ENCODE peak calls at places on chromosomes 11 and 22, in six cellular contexts. D, F, B, W, Y and C are unnamed samples.

GRCh38 chr11:20489948-20490347 is 102.4 kb downstream of the PRMT3 start:
- DNase-seq in W (peak; percentile 28), Y (no peak), F (no peak), D (no peak), B (no peak), C (no peak)

GRCh38 chr22:30196867-30197336 is 49.7 kb downstream of the LIF start:
- DNase-seq in B (no peak), Y (no peak), D (no peak), W (no peak), F (no peak), C (no peak)

GRCh38 chr11:90438069-90438468 is 215.2 kb upstream of the CHORDC1 start:
- DNase-seq in Y (no peak), D (no peak), F (no peak), W (no peak), B (no peak), C (no peak)

GRCh38 chr11:49995559-49995958 is 13.2 kb upstream of the OR4C12 start:
- DNase-seq in D (peak; percentile 15), Y (peak; percentile 25), B (no peak), F (peak; percentile 50), W (peak; percentile 43), C (no peak)

GRCh38 chr22:24432059-24432853 is 4.9 kb downstream of the ADORA2A start:
- DNase-seq in B (no peak), D (no peak), W (no peak), Y (no peak), F (peak; percentile 16), C (no peak)

GRCh38 chr11:120648706-120649250 is 137.2 kb downstream of the GRIK4 start:
- DNase-seq in Y (no peak), B (no peak), D (no peak), W (peak; percentile 30), F (no peak), C (no peak)

GRCh38 chr11:10659339-10660216 is 34.0 kb downstream of the IRAG1 start:
- DNase-seq in D (peak; percentile 99), Y (no peak), B (no peak), F (peak; percentile 95), W (peak; percentile 95), C (no peak)

GRCh38 chr11:96299155-96299883 is 43.7 kb downstream of the MAML2 start:
- DNase-seq in Y (no peak), W (no peak), F (no peak), B (no peak), D (no peak), C (no peak)

GRCh38 chr11:66280428-66280827 is 2.5 kb downstream of the CNIH2 start:
- DNase-seq in W (no peak), B (no peak), F (no peak), D (no peak), Y (no peak), C (no peak)

GRCh38 chr11:291281-292210 is 2.6 kb downstream of the PGGHG start:
- DNase-seq in D (no peak), F (no peak), B (no peak), Y (no peak), W (no peak), C (no peak)

DNA sequence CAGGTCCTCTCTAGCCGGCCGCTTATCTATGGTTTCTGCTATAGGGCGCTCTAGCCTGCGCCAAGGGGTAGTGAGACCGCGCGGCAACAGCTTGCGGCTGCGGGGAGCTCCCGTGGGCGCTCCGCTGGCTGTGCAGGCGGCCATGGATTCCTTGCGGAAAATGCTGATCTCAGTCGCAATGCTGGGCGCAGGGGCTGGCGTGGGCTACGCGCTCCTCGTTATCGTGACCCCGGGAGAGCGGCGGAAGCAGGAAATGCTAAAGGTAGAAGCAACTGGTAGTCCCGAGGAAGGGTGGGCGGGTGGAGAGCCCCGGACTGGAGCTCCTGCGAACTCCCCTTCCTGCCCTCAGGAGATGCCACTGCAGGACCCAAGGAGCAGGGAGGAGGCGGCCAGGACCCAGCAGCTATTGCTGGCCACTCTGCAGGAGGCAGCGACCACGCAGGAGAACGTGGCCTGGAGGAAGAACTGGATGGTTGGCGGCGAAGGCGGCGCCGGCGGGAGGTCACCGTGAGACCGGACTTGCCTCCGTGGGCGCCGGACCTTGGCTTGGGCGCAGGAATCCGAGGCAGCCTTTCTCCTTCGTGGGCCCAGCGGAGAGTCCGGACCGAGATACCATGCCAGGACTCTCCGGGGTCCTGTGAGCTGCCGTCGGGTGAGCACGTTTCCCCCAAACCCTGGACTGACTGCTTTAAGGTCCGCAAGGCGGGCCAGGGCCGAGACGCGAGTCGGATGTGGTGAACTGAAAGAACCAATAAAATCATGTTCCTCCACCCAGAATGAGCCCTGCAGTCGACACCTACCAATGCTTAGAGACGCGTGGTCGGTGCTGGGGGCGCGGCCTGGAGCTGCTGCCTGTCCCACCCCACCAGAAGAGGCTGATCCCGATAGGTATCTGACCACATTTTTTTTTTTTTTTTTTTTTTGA is at the start of the genes LBHD1 and UQCC3:
- DNase-seq in F (peak; percentile 85), D (peak; percentile 91), W (peak; percentile 85), Y (peak; percentile 83), B (peak; percentile 34), C (peak; percentile 89)
- H2BK5ac ChIP-seq in F (peak within 1 kb of the TSS; percentile 68), D (peak within 1 kb of the TSS; percentile 46), W (peak within 1 kb of the TSS; percentile 80), Y (peak within 1 kb of the TSS; percentile 6), B (peak within 1 kb of the TSS; percentile 80), C (no peak within 1 kb of the TSS)

DNA sequence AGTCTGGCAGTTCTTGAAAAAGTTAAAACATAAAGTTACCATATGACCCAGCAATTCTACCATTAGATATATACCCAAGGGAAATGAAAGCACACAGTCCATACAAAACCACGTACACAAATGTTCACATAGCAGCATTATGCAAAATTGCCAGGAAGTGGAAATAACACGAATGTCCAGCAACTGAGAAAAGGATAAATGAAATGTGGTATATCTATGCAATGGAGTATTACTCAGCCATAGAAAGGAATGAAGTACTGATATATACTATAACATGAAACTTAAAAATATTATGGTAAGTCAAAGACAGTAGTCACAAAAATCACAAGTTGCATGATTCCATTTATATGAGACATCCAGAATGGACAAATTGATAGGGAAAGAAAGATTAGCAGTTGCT is 57.9 kb downstream of the C2CD3 start:
- DNase-seq in Y (no peak), D (no peak), B (no peak), W (no peak), F (no peak), C (no peak)
- H2AFZ ChIP-seq in Y (no peak overlapping the region), D (no peak overlapping the region), B (no peak overlapping the region), W (no peak overlapping the region), F (no peak overlapping the region), C (no peak overlapping the region)

GRCh38 chr11:61901353-61901858 is 10.1 kb upstream of the FADS3 start:
- DNase-seq in Y (no peak), W (no peak), B (no peak), F (no peak), D (no peak), C (no peak)
- H2BK5ac ChIP-seq in Y (no peak overlapping the region), W (no peak overlapping the region), B (no peak overlapping the region), F (no peak overlapping the region), D (no peak overlapping the region), C (no peak overlapping the region)

GRCh38 chr11:73246303-73246702 is 25.8 kb upstream of the P2RY6 start:
- DNase-seq in D (no peak), B (no peak), W (no peak), Y (peak; percentile 0), F (no peak), C (no peak)
- H2AFZ ChIP-seq in D (no peak overlapping the region), B (no peak overlapping the region), W (no peak overlapping the region), Y (no peak overlapping the region), F (no peak overlapping the region), C (no peak overlapping the region)

GRCh38 chr22:34914871-34915270 is 151.1 kb upstream of the ISX start:
- DNase-seq in Y (no peak), W (no peak), B (no peak), F (no peak), D (no peak), C (no peak)
- H2BK5ac ChIP-seq in Y (no peak overlapping the region), W (no peak overlapping the region), B (no peak overlapping the region), F (no peak overlapping the region), D (no peak overlapping the region), C (no peak overlapping the region)

GRCh38 chr11:102010776-102011500 is 36.3 kb upstream of the CFAP300 start:
- DNase-seq in D (peak; percentile 80), F (peak; percentile 82), B (peak; percentile 61), Y (peak; percentile 87), W (peak; percentile 100), C (peak; percentile 32)
- H2AFZ ChIP-seq in D (peak overlapping the region; percentile 11), F (peak overlapping the region; percentile 71), B (no peak overlapping the region), Y (no peak overlapping the region), W (no peak overlapping the region), C (no peak overlapping the region)

GRCh38 chr11:75380716-75381420 is 18.4 kb upstream of the RPS3 start:
- DNase-seq in W (peak; percentile 84), D (peak; percentile 42), Y (no peak), B (no peak), F (no peak), C (no peak)
- H2BK5ac ChIP-seq in W (peak overlapping the region; percentile 68), D (no peak overlapping the region), Y (no peak overlapping the region), B (peak overlapping the region; percentile 12), F (no peak overlapping the region), C (no peak overlapping the region)

DNA sequence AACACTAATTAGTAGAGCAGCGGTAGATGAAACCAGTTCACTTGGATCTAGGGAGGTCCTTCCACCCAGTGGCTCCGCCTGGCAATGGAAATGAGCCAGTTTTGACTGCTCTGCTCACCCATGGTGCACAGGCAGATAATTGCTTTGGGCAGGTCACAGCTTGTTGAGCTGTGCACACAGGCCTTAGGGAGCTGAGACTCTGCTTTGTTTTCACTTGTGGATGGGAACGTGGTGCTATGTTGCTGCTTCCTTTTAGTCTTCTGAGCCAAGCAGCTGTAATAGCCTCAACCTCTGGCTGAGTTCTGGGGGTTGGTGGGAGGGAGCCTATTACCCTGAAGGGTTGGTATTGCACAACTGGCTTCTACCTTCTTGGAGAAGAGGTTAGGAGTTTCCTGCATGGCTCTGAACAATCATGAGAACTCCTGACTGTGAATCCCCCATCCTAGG is 262.3 kb upstream of the MTNR1B start:
- DNase-seq in Y (no peak), F (no peak), D (no peak), B (no peak), W (peak; percentile 5), C (no peak)
- H2AFZ ChIP-seq in Y (no peak overlapping the region), F (no peak overlapping the region), D (no peak overlapping the region), B (no peak overlapping the region), W (no peak overlapping the region), C (no peak overlapping the region)